ENCODE peak calls at places on chromosomes 1 and 21, in four cellular contexts. One of them, this sample, is unnamed.

GRCh38 chr1:84298688-84299535 is 2.6 kb upstream of the SAMD13 start:
- DNase-seq in RKO: peak
- DNase-seq in immature natural killer cell: no peak
- DNase-seq in Caki2: peak
- DNase-seq in this sample: peak

GRCh38 chr1:51792864-51793263 is 85.7 kb downstream of the NRDC start:
- DNase-seq in RKO: peak
- DNase-seq in immature natural killer cell: no peak
- DNase-seq in Caki2: peak
- DNase-seq in this sample: no peak

GRCh38 chr1:173669491-173669941 is at the start of gene ANKRD45:
- DNase-seq in RKO: no peak
- DNase-seq in immature natural killer cell: peak
- DNase-seq in Caki2: peak
- DNase-seq in this sample: peak

GRCh38 chr1:153532769-153533599 is 2.8 kb downstream of the S100A6 start:
- DNase-seq in RKO: peak
- DNase-seq in immature natural killer cell: peak
- DNase-seq in Caki2: peak
- DNase-seq in this sample: peak

GRCh38 chr1:183040600-183040999 is 17.4 kb downstream of the LAMC1 start:
- DNase-seq in RKO: no peak
- DNase-seq in immature natural killer cell: no peak
- DNase-seq in Caki2: no peak
- DNase-seq in this sample: no peak

GRCh38 chr1:151653397-151653796 is 41.5 kb downstream of the SNX27 start:
- DNase-seq in RKO: no peak
- DNase-seq in immature natural killer cell: no peak
- DNase-seq in Caki2: no peak
- DNase-seq in this sample: no peak

GRCh38 chr1:17013598-17014320 is 2.0 kb upstream of the ATP13A2 start:
- DNase-seq in RKO: no peak
- DNase-seq in immature natural killer cell: no peak
- DNase-seq in Caki2: no peak
- DNase-seq in this sample: no peak

GRCh38 chr1:162381941-162382750 is 618 bp downstream of the C1orf226 start:
- DNase-seq in RKO: no peak
- DNase-seq in immature natural killer cell: no peak
- DNase-seq in Caki2: no peak
- DNase-seq in this sample: no peak

GRCh38 chr1:167786502-167786901 is 64.7 kb downstream of the MPZL1 start:
- DNase-seq in RKO: no peak
- DNase-seq in immature natural killer cell: no peak
- DNase-seq in Caki2: no peak
- DNase-seq in this sample: no peak

GRCh38 chr1:46667782-46668760 is at the start of gene ATPAF1:
- DNase-seq in RKO: peak
- DNase-seq in immature natural killer cell: peak
- DNase-seq in Caki2: peak
- DNase-seq in this sample: peak

GRCh38 chr1:26302733-26303405 is 3.6 kb downstream of the UBXN11 start:
- DNase-seq in RKO: no peak
- DNase-seq in immature natural killer cell: no peak
- DNase-seq in Caki2: peak
- DNase-seq in this sample: no peak

GRCh38 chr1:3668585-3669300 is 16.4 kb downstream of the TP73 start:
- DNase-seq in RKO: no peak
- DNase-seq in immature natural killer cell: no peak
- DNase-seq in Caki2: peak
- DNase-seq in this sample: no peak

GRCh38 chr1:17423781-17424245 is 15.7 kb downstream of the RCC2 start:
- DNase-seq in RKO: no peak
- DNase-seq in immature natural killer cell: no peak
- DNase-seq in Caki2: no peak
- DNase-seq in this sample: no peak

GRCh38 chr1:220170836-220171526 is 77.0 kb downstream of the IARS2 start:
- DNase-seq in RKO: no peak
- DNase-seq in immature natural killer cell: no peak
- DNase-seq in Caki2: no peak
- DNase-seq in this sample: no peak

GRCh38 chr1:157151068-157151467 is 12.9 kb upstream of the ETV3 start:
- DNase-seq in RKO: no peak
- DNase-seq in immature natural killer cell: no peak
- DNase-seq in Caki2: no peak
- DNase-seq in this sample: no peak

GRCh38 chr1:3352084-3352951 is 102.1 kb upstream of the ARHGEF16 start:
- DNase-seq in RKO: no peak
- DNase-seq in immature natural killer cell: no peak
- DNase-seq in Caki2: no peak
- DNase-seq in this sample: no peak

GRCh38 chr1:56098956-56099355 is 480.4 kb downstream of the PLPP3 start:
- DNase-seq in RKO: no peak
- DNase-seq in immature natural killer cell: no peak
- DNase-seq in Caki2: no peak
- DNase-seq in this sample: no peak

GRCh38 chr1:203673550-203674411 is 47.1 kb downstream of the ATP2B4 start:
- DNase-seq in RKO: peak
- DNase-seq in immature natural killer cell: peak
- DNase-seq in Caki2: peak
- DNase-seq in this sample: peak

GRCh38 chr21:46667735-46668380 is 32.4 kb downstream of the PRMT2 start:
- DNase-seq in RKO: peak
- DNase-seq in immature natural killer cell: no peak
- DNase-seq in Caki2: no peak
- DNase-seq in this sample: no peak

GRCh38 chr1:4851666-4852065 is 197.3 kb downstream of the AJAP1 start:
- DNase-seq in RKO: no peak
- DNase-seq in immature natural killer cell: no peak
- DNase-seq in Caki2: peak
- DNase-seq in this sample: no peak

GRCh38 chr1:32464716-32465540 is at the start of gene ZBTB8B:
- DNase-seq in RKO: no peak
- DNase-seq in immature natural killer cell: peak
- DNase-seq in Caki2: no peak
- DNase-seq in this sample: peak

GRCh38 chr1:58768971-58769808 is 14.7 kb downstream of the JUN start:
- DNase-seq in RKO: peak
- DNase-seq in immature natural killer cell: peak
- DNase-seq in Caki2: peak
- DNase-seq in this sample: no peak

GRCh38 chr1:23370744-23371710 is 1.4 kb upstream of the ZNF436 start:
- DNase-seq in RKO: no peak
- DNase-seq in immature natural killer cell: no peak
- DNase-seq in Caki2: peak
- DNase-seq in this sample: no peak

GRCh38 chr1:41908288-41908895 is 10.3 kb downstream of the HIVEP3 start:
- DNase-seq in RKO: no peak
- DNase-seq in immature natural killer cell: no peak
- DNase-seq in Caki2: no peak
- DNase-seq in this sample: no peak

GRCh38 chr1:71521655-71522264 is 440.9 kb upstream of the ZRANB2 start:
- DNase-seq in RKO: peak
- DNase-seq in immature natural killer cell: no peak
- DNase-seq in Caki2: no peak
- DNase-seq in this sample: no peak

GRCh38 chr1:76006234-76006633 is 68.3 kb upstream of the ST6GALNAC3 start:
- DNase-seq in RKO: no peak
- DNase-seq in immature natural killer cell: no peak
- DNase-seq in Caki2: no peak
- DNase-seq in this sample: no peak

GRCh38 chr1:10001016-10001665 is 4.1 kb downstream of the RBP7 start:
- DNase-seq in RKO: no peak
- DNase-seq in immature natural killer cell: no peak
- DNase-seq in Caki2: no peak
- DNase-seq in this sample: no peak

GRCh38 chr1:188706742-188707141 is 1770.9 kb downstream of the BRINP3 start:
- DNase-seq in RKO: peak
- DNase-seq in immature natural killer cell: no peak
- DNase-seq in Caki2: peak
- DNase-seq in this sample: no peak

GRCh38 chr1:40313958-40314720 is 2.9 kb downstream of the COL9A2 start:
- DNase-seq in RKO: no peak
- DNase-seq in immature natural killer cell: no peak
- DNase-seq in Caki2: no peak
- DNase-seq in this sample: no peak

GRCh38 chr1:11783556-11783955 is 21.6 kb downstream of the C1orf167 start:
- DNase-seq in RKO: no peak
- DNase-seq in immature natural killer cell: no peak
- DNase-seq in Caki2: no peak
- DNase-seq in this sample: no peak